ENCODE peak calls at places on chromosomes 6 and 20, in five cellular contexts. One of them, this sample, is unnamed.

GRCh38 chr20:34891166-34892062 is 15.0 kb downstream of the ACSS2 start:
- DNase-seq in GM20000: no peak
- DNase-seq in GM13976: no peak
- DNase-seq in MCF 10A: peak
- DNase-seq in lung: no peak
- DNase-seq in this sample: no peak

GRCh38 chr6:111823831-111824607 is 49.2 kb downstream of the FYN start:
- DNase-seq in lung: no peak
- DNase-seq in GM20000: no peak
- DNase-seq in GM13976: no peak
- DNase-seq in MCF 10A: peak
- DNase-seq in this sample: no peak

GRCh38 chr6:130337534-130337933 is 28.3 kb upstream of the TMEM200A start:
- DNase-seq in lung: no peak
- DNase-seq in MCF 10A: no peak
- DNase-seq in GM20000: no peak
- DNase-seq in GM13976: no peak
- DNase-seq in this sample: no peak

GRCh38 chr6:81787313-81788068 is 35.0 kb upstream of the TENT5A start:
- DNase-seq in GM20000: no peak
- DNase-seq in lung: no peak
- DNase-seq in MCF 10A: peak
- DNase-seq in GM13976: no peak
- DNase-seq in this sample: no peak

GRCh38 chr20:4949833-4950178 is 51.5 kb downstream of the SLC23A2 start:
- DNase-seq in lung: peak
- DNase-seq in GM20000: peak
- DNase-seq in MCF 10A: peak
- DNase-seq in GM13976: peak
- DNase-seq in this sample: peak

GRCh38 chr6:145895802-145896201 is 68.4 kb downstream of the SHPRH start:
- DNase-seq in MCF 10A: peak
- DNase-seq in GM20000: no peak
- DNase-seq in lung: no peak
- DNase-seq in GM13976: no peak
- DNase-seq in this sample: no peak

GRCh38 chr6:34514593-34515472 is 41.3 kb downstream of the SPDEF start:
- DNase-seq in GM13976: no peak
- DNase-seq in MCF 10A: no peak
- DNase-seq in GM20000: no peak
- DNase-seq in lung: no peak
- DNase-seq in this sample: no peak

GRCh38 chr6:129615496-129615895 is 94.5 kb downstream of the ARHGAP18 start:
- DNase-seq in lung: no peak
- DNase-seq in GM13976: no peak
- DNase-seq in GM20000: no peak
- DNase-seq in MCF 10A: no peak
- DNase-seq in this sample: no peak

GRCh38 chr6:25318589-25318988 is 39.4 kb downstream of the CARMIL1 start:
- DNase-seq in lung: no peak
- DNase-seq in GM13976: no peak
- DNase-seq in GM20000: no peak
- DNase-seq in MCF 10A: no peak
- DNase-seq in this sample: no peak

GRCh38 chr6:168004023-168004422 is 6.6 kb downstream of the KIF25 start:
- DNase-seq in GM20000: no peak
- DNase-seq in lung: no peak
- DNase-seq in GM13976: no peak
- DNase-seq in MCF 10A: no peak
- DNase-seq in this sample: no peak

GRCh38 chr6:44255848-44256247 is 1.5 kb downstream of the SLC35B2 start:
- DNase-seq in GM13976: no peak
- DNase-seq in MCF 10A: no peak
- DNase-seq in GM20000: no peak
- DNase-seq in lung: no peak
- DNase-seq in this sample: no peak

GRCh38 chr20:11901127-11901526 is 16.6 kb upstream of the BTBD3 start:
- DNase-seq in lung: no peak
- DNase-seq in GM13976: no peak
- DNase-seq in MCF 10A: peak
- DNase-seq in GM20000: no peak
- DNase-seq in this sample: no peak

GRCh38 chr6:150332939-150333591 is 35.7 kb upstream of the IYD start:
- DNase-seq in MCF 10A: no peak
- DNase-seq in lung: no peak
- DNase-seq in GM20000: no peak
- DNase-seq in GM13976: no peak
- DNase-seq in this sample: no peak

GRCh38 chr20:35145141-35145564 is 2.0 kb downstream of the EDEM2 start:
- DNase-seq in lung: no peak
- DNase-seq in GM13976: peak
- DNase-seq in GM20000: peak
- DNase-seq in MCF 10A: peak
- DNase-seq in this sample: peak

GRCh38 chr6:157443066-157443800 is 62.2 kb downstream of the ZDHHC14 start:
- DNase-seq in GM13976: peak
- DNase-seq in GM20000: peak
- DNase-seq in lung: no peak
- DNase-seq in MCF 10A: peak
- DNase-seq in this sample: peak

GRCh38 chr20:33733654-33734576 is 2.1 kb downstream of the ZNF341 start:
- DNase-seq in GM13976: no peak
- DNase-seq in lung: peak
- DNase-seq in GM20000: peak
- DNase-seq in MCF 10A: peak
- DNase-seq in this sample: peak

GRCh38 chr20:41080866-41081265 is 52.2 kb downstream of the TOP1 start:
- DNase-seq in MCF 10A: no peak
- DNase-seq in GM20000: no peak
- DNase-seq in GM13976: no peak
- DNase-seq in lung: no peak
- DNase-seq in this sample: no peak

GRCh38 chr20:58192567-58192966 is 35.9 kb downstream of the ANKRD60 start:
- DNase-seq in GM20000: peak
- DNase-seq in GM13976: peak
- DNase-seq in lung: no peak
- DNase-seq in MCF 10A: peak
- DNase-seq in this sample: peak

GRCh38 chr6:73121421-73121993 is 103.8 kb downstream of the KHDC1L start:
- DNase-seq in lung: no peak
- DNase-seq in MCF 10A: peak
- DNase-seq in GM13976: no peak
- DNase-seq in GM20000: no peak
- DNase-seq in this sample: no peak
- TF ChIP-seq CTCF in lung: no peak
- TF ChIP-seq CTCF in MCF 10A: no peak
- TF ChIP-seq CTCF in GM13976: no peak
- TF ChIP-seq CTCF in GM20000: no peak
- TF ChIP-seq CTCF in this sample: no peak

DNA sequence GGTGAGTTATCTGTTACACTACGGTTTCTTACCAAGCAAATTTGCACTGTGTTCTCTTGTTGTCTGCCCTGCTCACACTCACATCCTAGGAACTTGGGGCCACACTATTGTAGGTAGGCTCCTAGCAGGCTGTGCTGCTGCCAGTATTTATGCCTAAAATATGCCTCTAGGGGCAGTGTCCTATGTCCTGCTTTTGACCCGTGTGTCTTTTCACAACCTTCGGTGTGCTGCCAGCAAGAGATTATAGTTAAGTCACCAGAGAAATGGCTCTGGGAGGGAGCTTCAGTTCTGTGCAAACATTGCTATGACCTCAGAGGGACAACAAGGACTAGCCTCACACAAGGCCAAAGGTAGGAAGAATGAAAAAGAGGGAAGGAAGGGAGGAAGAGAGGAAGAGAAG is 8.9 kb upstream of the TAAR5 start:
- DNase-seq in GM13976: no peak
- DNase-seq in MCF 10A: peak
- DNase-seq in GM20000: peak
- DNase-seq in lung: no peak
- DNase-seq in this sample: peak
- TF ChIP-seq CTCF in GM13976: peak
- TF ChIP-seq CTCF in MCF 10A: peak
- TF ChIP-seq CTCF in GM20000: peak
- TF ChIP-seq CTCF in lung: no peak
- TF ChIP-seq CTCF in this sample: peak

DNA sequence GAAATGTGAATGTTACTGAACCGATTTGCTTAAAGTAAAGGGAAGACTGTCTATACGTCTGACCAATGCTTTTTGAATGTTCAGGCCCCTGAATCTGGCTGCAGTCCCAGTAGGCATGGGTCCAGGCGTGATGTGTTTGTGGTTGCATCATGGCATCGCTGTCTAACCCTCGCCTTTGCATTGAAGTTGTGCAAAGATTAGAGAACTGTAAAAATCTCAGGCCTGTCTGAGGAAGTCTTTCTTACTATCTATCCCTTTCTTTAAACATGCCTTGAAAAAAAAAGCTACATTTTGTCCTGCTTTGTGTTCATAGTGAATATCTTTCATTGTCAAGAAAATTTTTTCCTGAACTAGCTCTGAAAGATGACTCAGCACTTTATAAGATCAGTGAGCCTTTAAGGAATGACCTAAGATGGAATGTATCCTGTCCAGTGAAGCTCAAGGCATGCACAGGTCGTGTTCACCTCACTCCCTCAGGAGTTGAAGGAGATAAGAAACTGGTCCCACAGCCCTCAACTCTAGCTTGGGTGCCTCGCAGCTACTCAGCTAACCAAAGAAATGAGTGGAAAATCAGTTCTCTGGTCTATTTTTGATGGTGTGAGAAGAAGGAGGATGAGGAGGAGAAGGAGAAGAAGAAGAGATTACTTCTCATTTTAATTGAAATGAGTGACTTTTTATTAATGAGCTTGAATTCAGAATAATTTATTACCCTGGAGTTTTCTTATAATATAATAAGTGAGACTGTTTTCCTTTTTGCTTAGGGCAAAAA is 48.6 kb downstream of the TPD52L1 start:
- DNase-seq in MCF 10A: peak
- DNase-seq in GM13976: no peak
- DNase-seq in lung: peak
- DNase-seq in GM20000: no peak
- DNase-seq in this sample: no peak
- TF ChIP-seq CTCF in MCF 10A: no peak
- TF ChIP-seq CTCF in GM13976: no peak
- TF ChIP-seq CTCF in lung: no peak
- TF ChIP-seq CTCF in GM20000: no peak
- TF ChIP-seq CTCF in this sample: no peak

GRCh38 chr6:53148684-53149083 is at the start of gene GCM1:
- DNase-seq in GM20000: no peak
- DNase-seq in GM13976: no peak
- DNase-seq in MCF 10A: no peak
- DNase-seq in lung: no peak
- DNase-seq in this sample: no peak
- TF ChIP-seq CTCF in GM20000: no peak
- TF ChIP-seq CTCF in GM13976: no peak
- TF ChIP-seq CTCF in MCF 10A: no peak
- TF ChIP-seq CTCF in lung: no peak
- TF ChIP-seq CTCF in this sample: no peak

GRCh38 chr20:38880952-38881735 is 45.1 kb upstream of the FAM83D start:
- DNase-seq in GM20000: no peak
- DNase-seq in GM13976: no peak
- DNase-seq in lung: no peak
- DNase-seq in MCF 10A: no peak
- DNase-seq in this sample: no peak
- TF ChIP-seq CTCF in GM20000: no peak
- TF ChIP-seq CTCF in GM13976: peak
- TF ChIP-seq CTCF in lung: no peak
- TF ChIP-seq CTCF in MCF 10A: no peak
- TF ChIP-seq CTCF in this sample: no peak

GRCh38 chr20:57047281-57048026 is 219.0 kb downstream of the BMP7 start:
- DNase-seq in lung: no peak
- DNase-seq in GM13976: peak
- DNase-seq in GM20000: no peak
- DNase-seq in MCF 10A: peak
- DNase-seq in this sample: no peak
- TF ChIP-seq CTCF in lung: no peak
- TF ChIP-seq CTCF in GM13976: no peak
- TF ChIP-seq CTCF in GM20000: no peak
- TF ChIP-seq CTCF in MCF 10A: no peak
- TF ChIP-seq CTCF in this sample: no peak

This sample was measured in GM10248.